ENCODE peak calls at places on chromosome 11, in five cellular contexts. V, T, L, Q and B are unnamed samples.

GRCh38 chr11:46159694-46160093 is 38.4 kb upstream of the PHF21A start:
- DNase-seq in V (no peak), T (no peak), L (no peak), Q (no peak), B (no peak)

GRCh38 chr11:114059278-114059983 is at the start of gene ZBTB16:
- DNase-seq in V (no peak), T (peak; percentile 91), L (no peak), Q (no peak), B (no peak)

GRCh38 chr11:9769621-9770020 is 105.7 kb downstream of the SWAP70 start:
- DNase-seq in V (no peak), T (no peak), L (no peak), Q (no peak), B (no peak)

GRCh38 chr11:5808500-5809121 is at the start of gene OR52N2:
- DNase-seq in V (peak; percentile 65), T (peak; percentile 76), L (peak; percentile 61), Q (peak; percentile 56), B (peak; percentile 47)

GRCh38 chr11:36598051-36598450 is at the start of gene RAG2:
- DNase-seq in V (no peak), T (no peak), L (no peak), Q (no peak), B (no peak)

GRCh38 chr11:107576497-107577086 is 11.1 kb upstream of the ALKBH8 start:
- DNase-seq in V (peak; percentile 56), T (no peak), L (no peak), Q (peak; percentile 53), B (no peak)

GRCh38 chr11:109426442-109426841 is 4.5 kb downstream of the C11orf87 start:
- DNase-seq in V (no peak), T (no peak), L (no peak), Q (no peak), B (no peak)

GRCh38 chr11:63022422-63022821 is 6.8 kb upstream of the SLC22A8 start:
- DNase-seq in V (no peak), T (no peak), L (no peak), Q (no peak), B (no peak)

GRCh38 chr11:129148487-129148886 is 43.6 kb downstream of the ARHGAP32 start:
- DNase-seq in V (no peak), T (no peak), L (no peak), Q (no peak), B (no peak)

GRCh38 chr11:64094463-64095223 is 58.9 kb downstream of the FLRT1 start:
- DNase-seq in V (peak; percentile 57), T (no peak), L (peak; percentile 76), Q (peak; percentile 74), B (peak; percentile 11)

GRCh38 chr11:65817312-65817814 is 16.4 kb upstream of the SNX32 start:
- DNase-seq in V (no peak), T (no peak), L (no peak), Q (no peak), B (no peak)

GRCh38 chr11:72799441-72799840 is 5.6 kb upstream of the STARD10 start:
- DNase-seq in V (no peak), T (no peak), L (no peak), Q (no peak), B (no peak)

GRCh38 chr11:124754309-124754708 is 2.3 kb upstream of the VSIG2 start:
- DNase-seq in V (no peak), T (no peak), L (no peak), Q (no peak), B (no peak)

GRCh38 chr11:46674463-46675287 is 25.7 kb downstream of the ARHGAP1 start:
- DNase-seq in V (no peak), T (no peak), L (no peak), Q (no peak), B (no peak)

GRCh38 chr11:69274531-69275016 is 19.4 kb upstream of the MYEOV start:
- DNase-seq in V (no peak), T (peak; percentile 89), L (no peak), Q (no peak), B (no peak)

GRCh38 chr11:34345012-34345804 is 12.6 kb downstream of the ABTB2 start:
- DNase-seq in V (peak; percentile 97), T (peak; percentile 30), L (peak; percentile 52), Q (peak; percentile 77), B (peak; percentile 77)

GRCh38 chr11:74570266-74571061 is 21.9 kb upstream of the POLD3 start:
- DNase-seq in V (peak; percentile 37), T (no peak), L (peak; percentile 48), Q (peak; percentile 58), B (no peak)

GRCh38 chr11:73308003-73308962 is at the start of gene ARHGEF17:
- DNase-seq in V (peak; percentile 76), T (peak; percentile 60), L (peak; percentile 34), Q (peak; percentile 61), B (no peak)

GRCh38 chr11:47886096-47886495 is 37.9 kb upstream of the NUP160 start:
- DNase-seq in V (peak; percentile 88), T (no peak), L (no peak), Q (peak; percentile 67), B (no peak)

GRCh38 chr11:68315581-68315920 is 3.2 kb downstream of the LRP5 start:
- DNase-seq in V (no peak), T (no peak), L (no peak), Q (no peak), B (no peak)

GRCh38 chr11:120183701-120184141 is 27.1 kb upstream of the OAF start:
- DNase-seq in V (no peak), T (peak; percentile 16), L (no peak), Q (no peak), B (no peak)

GRCh38 chr11:77428598-77428997 is 45.3 kb downstream of the PAK1 start:
- DNase-seq in V (no peak), T (no peak), L (no peak), Q (no peak), B (no peak)

GRCh38 chr11:116062526-116063171 is 558.4 kb upstream of the CADM1 start:
- DNase-seq in V (no peak), T (no peak), L (no peak), Q (no peak), B (no peak)

GRCh38 chr11:103773059-103773458 is 263.4 kb upstream of the DDI1 start:
- DNase-seq in V (peak; percentile 91), T (no peak), L (no peak), Q (peak; percentile 56), B (no peak)

GRCh38 chr11:108817971-108818370 is 153.1 kb downstream of the DDX10 start:
- DNase-seq in V (no peak), T (no peak), L (no peak), Q (no peak), B (no peak)

GRCh38 chr11:77140231-77140959 is 12.3 kb downstream of the MYO7A start:
- DNase-seq in V (peak; percentile 31), T (peak; percentile 54), L (no peak), Q (no peak), B (peak; percentile 36)

GRCh38 chr11:68657021-68657780 is 27.1 kb upstream of the GAL start:
- DNase-seq in V (no peak), T (no peak), L (no peak), Q (no peak), B (no peak)

GRCh38 chr11:68838572-68838964 is 3.1 kb downstream of the CPT1A start:
- DNase-seq in V (peak; percentile 40), T (no peak), L (no peak), Q (no peak), B (no peak)

GRCh38 chr11:44236261-44236660 is 73.7 kb downstream of the ALX4 start:
- DNase-seq in V (no peak), T (no peak), L (no peak), Q (no peak), B (no peak)

DNA sequence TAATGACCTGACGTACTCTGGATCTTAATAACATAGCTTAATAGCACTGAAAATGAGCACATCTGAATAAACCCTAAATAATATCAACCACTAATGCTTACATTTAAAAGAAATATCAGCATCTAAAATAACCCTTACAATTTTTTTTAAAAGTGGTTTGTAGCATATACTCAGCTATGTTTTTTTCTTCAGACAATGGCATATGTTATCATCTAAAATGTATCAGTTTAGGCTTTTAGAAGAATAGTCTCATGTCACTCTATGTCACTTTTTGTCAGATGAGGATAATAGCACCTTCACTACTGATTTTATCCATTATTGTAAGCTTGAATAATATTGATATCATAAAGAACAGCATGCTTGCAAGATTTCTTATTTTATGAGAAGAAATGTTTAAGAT is 654.9 kb upstream of the ANO5 start:
- DNase-seq in V (no peak), T (no peak), L (no peak), Q (no peak), B (no peak)
- TF ChIP-seq CTCF in V (no peak), T (no peak), L (no peak), Q (no peak), B (no peak)

DNA sequence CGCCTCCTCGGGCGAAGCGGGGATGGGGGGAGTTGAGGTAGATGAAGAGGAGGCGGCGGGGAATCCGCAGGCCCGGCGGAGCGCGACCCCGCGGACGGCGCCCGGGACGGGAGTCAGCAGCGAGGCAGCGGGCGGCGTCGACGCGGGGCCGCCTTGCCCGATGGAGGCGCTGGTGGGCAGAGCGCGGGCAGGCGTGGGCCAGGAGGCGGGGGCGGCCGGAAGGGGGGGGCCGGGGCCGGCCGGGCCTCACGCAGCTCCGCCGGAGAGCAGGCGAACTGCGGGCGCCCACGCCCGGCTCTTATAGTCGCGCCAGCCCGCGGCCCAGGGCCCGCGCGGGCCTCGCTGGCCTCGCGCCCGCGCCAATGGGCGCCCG is at the start of gene IGF2:
- DNase-seq in V (no peak), T (no peak), L (no peak), Q (no peak), B (no peak)
- TF ChIP-seq CTCF in V (no peak), T (no peak), L (no peak), Q (no peak), B (no peak)

GRCh38 chr11:59810189-59810910 is at the start of gene MRPL16:
- DNase-seq in V (peak; percentile 87), T (peak; percentile 90), L (peak; percentile 92), Q (peak; percentile 69), B (peak; percentile 58)
- TF ChIP-seq CTCF in V (no peak), T (peak; percentile 11), L (peak; percentile 39), Q (peak; percentile 15), B (no peak)

DNA sequence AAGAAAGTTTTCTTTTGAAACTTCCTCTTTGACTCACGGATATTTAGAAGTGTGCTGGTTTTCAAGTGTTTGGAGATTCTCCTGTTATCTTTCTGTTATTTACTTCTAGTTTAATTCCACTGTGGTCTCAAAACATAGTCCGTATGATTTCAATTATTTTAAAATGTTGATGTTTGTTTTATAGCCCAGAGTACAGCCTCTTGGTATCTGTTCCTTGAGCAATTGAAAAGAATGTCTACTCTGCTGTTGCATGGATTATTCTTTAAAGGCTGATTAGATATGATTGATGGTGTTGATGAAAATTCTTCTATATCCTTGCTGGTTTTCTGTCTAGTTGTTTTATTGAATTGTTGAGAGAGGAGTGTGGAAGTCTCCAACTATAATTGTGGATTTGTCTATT is 141.0 kb downstream of the ARHGAP20 start:
- DNase-seq in V (peak; percentile 6), T (no peak), L (no peak), Q (no peak), B (no peak)
- TF ChIP-seq CTCF in V (no peak), T (no peak), L (no peak), Q (no peak), B (no peak)